ENCODE peak calls at places on chromosomes 4 and X, in ten cellular contexts. One of them, this sample, is unnamed.
A peak's percentile ranks its signal among the peaks of the same experiment; 100 is the strongest.

GRCh38 chr4:127139788-127140286 is 492.9 kb upstream of the INTU start:
- DNase-seq in ovary: no peak
- DNase-seq in lower lobe of right lung: no peak
- DNase-seq in esophagus squamous epithelium: no peak
- DNase-seq in psoas muscle: no peak
- DNase-seq in small intestine: no peak
- DNase-seq in IMR-90: no peak
- DNase-seq in GM23248: no peak
- DNase-seq in neuronal stem cell: no peak
- DNase-seq in AG04450: no peak
- DNase-seq in this sample: no peak

GRCh38 chr4:86818211-86818610 is 31.0 kb downstream of the SLC10A6 start:
- DNase-seq in ovary: no peak
- DNase-seq in lower lobe of right lung: no peak
- DNase-seq in esophagus squamous epithelium: no peak
- DNase-seq in psoas muscle: no peak
- DNase-seq in small intestine: no peak
- DNase-seq in IMR-90: peak; percentile 58
- DNase-seq in GM23248: no peak
- DNase-seq in neuronal stem cell: no peak
- DNase-seq in AG04450: no peak
- DNase-seq in this sample: no peak

GRCh38 chrX:38804481-38805293 is 3.4 kb downstream of the MID1IP1 start:
- DNase-seq in ovary: peak; percentile 19
- DNase-seq in lower lobe of right lung: peak; percentile 54
- DNase-seq in esophagus squamous epithelium: no peak
- DNase-seq in psoas muscle: peak; percentile 72
- DNase-seq in small intestine: peak; percentile 21
- DNase-seq in IMR-90: no peak
- DNase-seq in GM23248: peak; percentile 70
- DNase-seq in neuronal stem cell: peak; percentile 15
- DNase-seq in AG04450: no peak
- DNase-seq in this sample: no peak

GRCh38 chrX:137194164-137194563 is 160.4 kb upstream of the GPR101 start:
- DNase-seq in ovary: no peak
- DNase-seq in lower lobe of right lung: no peak
- DNase-seq in esophagus squamous epithelium: no peak
- DNase-seq in psoas muscle: no peak
- DNase-seq in small intestine: peak; percentile 10
- DNase-seq in IMR-90: peak; percentile 21
- DNase-seq in GM23248: peak; percentile 36
- DNase-seq in neuronal stem cell: peak; percentile 33
- DNase-seq in AG04450: no peak
- DNase-seq in this sample: peak; percentile 0

GRCh38 chrX:46574941-46575381 is 1.4 kb downstream of the CHST7 start:
- DNase-seq in ovary: no peak
- DNase-seq in lower lobe of right lung: peak; percentile 55
- DNase-seq in esophagus squamous epithelium: no peak
- DNase-seq in psoas muscle: no peak
- DNase-seq in small intestine: no peak
- DNase-seq in IMR-90: no peak
- DNase-seq in GM23248: peak; percentile 52
- DNase-seq in neuronal stem cell: no peak
- DNase-seq in AG04450: no peak
- DNase-seq in this sample: peak; percentile 28

GRCh38 chr4:88477229-88477860 is 20.4 kb downstream of the HERC5 start:
- DNase-seq in ovary: no peak
- DNase-seq in lower lobe of right lung: no peak
- DNase-seq in esophagus squamous epithelium: no peak
- DNase-seq in psoas muscle: no peak
- DNase-seq in small intestine: no peak
- DNase-seq in IMR-90: no peak
- DNase-seq in GM23248: no peak
- DNase-seq in neuronal stem cell: no peak
- DNase-seq in AG04450: no peak
- DNase-seq in this sample: no peak

GRCh38 chr4:102454278-102454677 is 46.9 kb upstream of the NFKB1 start:
- DNase-seq in ovary: no peak
- DNase-seq in lower lobe of right lung: no peak
- DNase-seq in esophagus squamous epithelium: no peak
- DNase-seq in psoas muscle: no peak
- DNase-seq in small intestine: no peak
- DNase-seq in IMR-90: no peak
- DNase-seq in GM23248: no peak
- DNase-seq in neuronal stem cell: no peak
- DNase-seq in AG04450: no peak
- DNase-seq in this sample: no peak

GRCh38 chr4:181701219-181701618 is 542.0 kb upstream of the TENM3 start:
- DNase-seq in ovary: no peak
- DNase-seq in lower lobe of right lung: no peak
- DNase-seq in esophagus squamous epithelium: no peak
- DNase-seq in psoas muscle: no peak
- DNase-seq in small intestine: no peak
- DNase-seq in IMR-90: peak; percentile 15
- DNase-seq in GM23248: no peak
- DNase-seq in neuronal stem cell: no peak
- DNase-seq in AG04450: no peak
- DNase-seq in this sample: no peak

GRCh38 chrX:103175944-103176753 is 38.8 kb upstream of the BEX4 start:
- DNase-seq in ovary: peak; percentile 9
- DNase-seq in lower lobe of right lung: peak; percentile 50
- DNase-seq in esophagus squamous epithelium: no peak
- DNase-seq in psoas muscle: peak; percentile 55
- DNase-seq in small intestine: peak; percentile 24
- DNase-seq in IMR-90: peak; percentile 38
- DNase-seq in GM23248: peak; percentile 48
- DNase-seq in neuronal stem cell: peak; percentile 39
- DNase-seq in AG04450: no peak
- DNase-seq in this sample: peak; percentile 29

GRCh38 chr4:78477276-78477675 is 74.3 kb upstream of the ANXA3 start:
- DNase-seq in ovary: no peak
- DNase-seq in lower lobe of right lung: no peak
- DNase-seq in esophagus squamous epithelium: no peak
- DNase-seq in psoas muscle: no peak
- DNase-seq in small intestine: no peak
- DNase-seq in IMR-90: peak; percentile 60
- DNase-seq in GM23248: peak; percentile 81
- DNase-seq in neuronal stem cell: no peak
- DNase-seq in AG04450: no peak
- DNase-seq in this sample: no peak

GRCh38 chr4:102629686-102630085 is 128.5 kb downstream of the NFKB1 start:
- DNase-seq in ovary: no peak
- DNase-seq in lower lobe of right lung: no peak
- DNase-seq in esophagus squamous epithelium: no peak
- DNase-seq in psoas muscle: no peak
- DNase-seq in small intestine: no peak
- DNase-seq in IMR-90: no peak
- DNase-seq in GM23248: no peak
- DNase-seq in neuronal stem cell: no peak
- DNase-seq in AG04450: no peak
- DNase-seq in this sample: no peak

GRCh38 chr4:182245541-182246245 is 2.5 kb downstream of the TENM3 start:
- DNase-seq in ovary: no peak
- DNase-seq in lower lobe of right lung: no peak
- DNase-seq in esophagus squamous epithelium: no peak
- DNase-seq in psoas muscle: no peak
- DNase-seq in small intestine: no peak
- DNase-seq in IMR-90: no peak
- DNase-seq in GM23248: peak; percentile 13
- DNase-seq in neuronal stem cell: no peak
- DNase-seq in AG04450: no peak
- DNase-seq in this sample: no peak

GRCh38 chr4:56181140-56181950 is 205.9 kb downstream of the AASDH start:
- DNase-seq in ovary: no peak
- DNase-seq in lower lobe of right lung: no peak
- DNase-seq in esophagus squamous epithelium: no peak
- DNase-seq in psoas muscle: no peak
- DNase-seq in small intestine: no peak
- DNase-seq in IMR-90: no peak
- DNase-seq in GM23248: peak; percentile 8
- DNase-seq in neuronal stem cell: no peak
- DNase-seq in AG04450: no peak
- DNase-seq in this sample: no peak

GRCh38 chrX:154305481-154306205 is 10.0 kb downstream of the TKTL1 start:
- DNase-seq in ovary: no peak
- DNase-seq in lower lobe of right lung: no peak
- DNase-seq in esophagus squamous epithelium: no peak
- DNase-seq in psoas muscle: no peak
- DNase-seq in small intestine: no peak
- DNase-seq in IMR-90: no peak
- DNase-seq in GM23248: no peak
- DNase-seq in neuronal stem cell: no peak
- DNase-seq in AG04450: no peak
- DNase-seq in this sample: no peak

GRCh38 chrX:132153166-132153565 is 25.3 kb upstream of the FRMD7 start:
- DNase-seq in ovary: no peak
- DNase-seq in lower lobe of right lung: no peak
- DNase-seq in esophagus squamous epithelium: no peak
- DNase-seq in psoas muscle: no peak
- DNase-seq in small intestine: no peak
- DNase-seq in IMR-90: no peak
- DNase-seq in GM23248: no peak
- DNase-seq in neuronal stem cell: no peak
- DNase-seq in AG04450: no peak
- DNase-seq in this sample: no peak

GRCh38 chrX:107667426-107667825 is 39.1 kb downstream of the PRPS1 start:
- DNase-seq in ovary: no peak
- DNase-seq in lower lobe of right lung: no peak
- DNase-seq in esophagus squamous epithelium: no peak
- DNase-seq in psoas muscle: no peak
- DNase-seq in small intestine: no peak
- DNase-seq in IMR-90: no peak
- DNase-seq in GM23248: no peak
- DNase-seq in neuronal stem cell: no peak
- DNase-seq in AG04450: no peak
- DNase-seq in this sample: no peak

GRCh38 chr4:48360285-48360965 is 19.1 kb downstream of the SLAIN2 start:
- DNase-seq in ovary: no peak
- DNase-seq in lower lobe of right lung: no peak
- DNase-seq in esophagus squamous epithelium: no peak
- DNase-seq in psoas muscle: no peak
- DNase-seq in small intestine: no peak
- DNase-seq in IMR-90: peak; percentile 86
- DNase-seq in GM23248: peak; percentile 90
- DNase-seq in neuronal stem cell: no peak
- DNase-seq in AG04450: peak; percentile 36
- DNase-seq in this sample: no peak

GRCh38 chrX:148337873-148338272 is 162.5 kb upstream of the AFF2 start:
- DNase-seq in ovary: no peak
- DNase-seq in lower lobe of right lung: no peak
- DNase-seq in esophagus squamous epithelium: no peak
- DNase-seq in psoas muscle: no peak
- DNase-seq in small intestine: no peak
- DNase-seq in IMR-90: no peak
- DNase-seq in GM23248: no peak
- DNase-seq in neuronal stem cell: no peak
- DNase-seq in AG04450: no peak
- DNase-seq in this sample: no peak
- H3K9me3 ChIP-seq in ovary: no peaks in the 10 kb centered on the region
- H3K9me3 ChIP-seq in lower lobe of right lung: no peaks in the 10 kb centered on the region
- H3K9me3 ChIP-seq in esophagus squamous epithelium: no peaks in the 10 kb centered on the region
- H3K9me3 ChIP-seq in psoas muscle: no peaks in the 10 kb centered on the region
- H3K9me3 ChIP-seq in small intestine: no peaks in the 10 kb centered on the region
- H3K9me3 ChIP-seq in IMR-90: peaks cover 7% of the 10 kb centered on the region
- H3K9me3 ChIP-seq in GM23248: no peaks in the 10 kb centered on the region
- H3K9me3 ChIP-seq in neuronal stem cell: no peaks in the 10 kb centered on the region
- H3K9me3 ChIP-seq in AG04450: peaks cover 7% of the 10 kb centered on the region
- H3K9me3 ChIP-seq in this sample: no peaks in the 10 kb centered on the region

GRCh38 chrX:65073233-65073632 is 97.0 kb upstream of the ZC4H2 start:
- DNase-seq in ovary: no peak
- DNase-seq in lower lobe of right lung: no peak
- DNase-seq in esophagus squamous epithelium: no peak
- DNase-seq in psoas muscle: no peak
- DNase-seq in small intestine: no peak
- DNase-seq in IMR-90: no peak
- DNase-seq in GM23248: no peak
- DNase-seq in neuronal stem cell: no peak
- DNase-seq in AG04450: no peak
- DNase-seq in this sample: no peak

GRCh38 chrX:65072590-65072989 is 96.3 kb upstream of the ZC4H2 start:
- DNase-seq in ovary: no peak
- DNase-seq in lower lobe of right lung: no peak
- DNase-seq in esophagus squamous epithelium: no peak
- DNase-seq in psoas muscle: no peak
- DNase-seq in small intestine: no peak
- DNase-seq in IMR-90: no peak
- DNase-seq in GM23248: no peak
- DNase-seq in neuronal stem cell: no peak
- DNase-seq in AG04450: no peak
- DNase-seq in this sample: no peak
- H3K9me3 ChIP-seq in ovary: no peaks in the 10 kb centered on the region
- H3K9me3 ChIP-seq in lower lobe of right lung: peaks cover 5% of the 10 kb centered on the region
- H3K9me3 ChIP-seq in esophagus squamous epithelium: no peaks in the 10 kb centered on the region
- H3K9me3 ChIP-seq in psoas muscle: peaks cover 13% of the 10 kb centered on the region
- H3K9me3 ChIP-seq in small intestine: no peaks in the 10 kb centered on the region
- H3K9me3 ChIP-seq in IMR-90: peaks cover 4% of the 10 kb centered on the region
- H3K9me3 ChIP-seq in GM23248: no peaks in the 10 kb centered on the region
- H3K9me3 ChIP-seq in neuronal stem cell: no peaks in the 10 kb centered on the region
- H3K9me3 ChIP-seq in AG04450: no peaks in the 10 kb centered on the region
- H3K9me3 ChIP-seq in this sample: peaks cover 4% of the 10 kb centered on the region

DNA sequence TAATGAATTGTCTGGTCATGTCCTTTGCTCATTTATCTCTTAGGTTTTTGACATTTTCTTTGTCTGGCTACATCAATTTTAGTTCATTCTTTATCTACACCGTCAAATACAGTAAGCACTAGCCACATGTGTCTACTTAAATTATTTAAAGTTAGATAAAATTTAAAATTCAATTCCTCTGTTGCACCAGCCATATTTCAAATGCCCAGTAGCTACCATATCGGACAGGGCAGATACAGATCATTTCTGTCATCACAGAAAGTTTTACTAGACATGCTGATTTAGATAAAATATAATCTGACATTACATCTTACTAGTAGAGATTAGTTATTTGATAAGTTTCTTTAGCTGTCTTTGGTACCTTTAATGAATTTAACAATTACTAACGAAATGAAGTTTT is 61.1 kb downstream of the WDR19 start:
- DNase-seq in ovary: no peak
- DNase-seq in lower lobe of right lung: no peak
- DNase-seq in esophagus squamous epithelium: no peak
- DNase-seq in psoas muscle: no peak
- DNase-seq in small intestine: no peak
- DNase-seq in IMR-90: no peak
- DNase-seq in GM23248: no peak
- DNase-seq in neuronal stem cell: no peak
- DNase-seq in AG04450: no peak
- DNase-seq in this sample: no peak
- H3K9me3 ChIP-seq in ovary: no peaks in the 10 kb centered on the region
- H3K9me3 ChIP-seq in lower lobe of right lung: no peaks in the 10 kb centered on the region
- H3K9me3 ChIP-seq in esophagus squamous epithelium: no peaks in the 10 kb centered on the region
- H3K9me3 ChIP-seq in psoas muscle: no peaks in the 10 kb centered on the region
- H3K9me3 ChIP-seq in small intestine: no peaks in the 10 kb centered on the region
- H3K9me3 ChIP-seq in IMR-90: no peaks in the 10 kb centered on the region
- H3K9me3 ChIP-seq in GM23248: no peaks in the 10 kb centered on the region
- H3K9me3 ChIP-seq in neuronal stem cell: peaks cover 13% of the 10 kb centered on the region
- H3K9me3 ChIP-seq in AG04450: peaks cover 7% of the 10 kb centered on the region
- H3K9me3 ChIP-seq in this sample: no peaks in the 10 kb centered on the region

DNA sequence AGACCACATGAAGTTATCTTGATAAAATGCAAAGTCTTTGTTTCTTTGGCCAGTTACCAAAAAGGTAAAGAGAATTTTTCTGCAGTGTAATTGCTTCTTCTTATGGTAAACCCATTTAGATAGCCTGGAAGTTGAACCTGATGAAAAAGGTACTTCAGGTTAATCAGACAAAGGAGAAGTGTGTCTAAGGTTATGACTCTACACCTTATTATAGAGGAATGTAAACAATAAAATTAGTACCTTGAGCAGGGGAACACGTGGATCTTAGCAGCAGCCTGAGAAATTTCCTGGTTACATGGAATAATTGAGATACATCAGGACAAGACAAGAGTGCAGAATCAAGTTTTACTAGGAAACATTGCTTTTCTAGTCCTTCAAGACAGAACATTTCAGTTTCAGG is 70.8 kb downstream of the RAP1GDS1 start:
- DNase-seq in ovary: no peak
- DNase-seq in lower lobe of right lung: no peak
- DNase-seq in esophagus squamous epithelium: no peak
- DNase-seq in psoas muscle: no peak
- DNase-seq in small intestine: no peak
- DNase-seq in IMR-90: no peak
- DNase-seq in GM23248: no peak
- DNase-seq in neuronal stem cell: no peak
- DNase-seq in AG04450: no peak
- DNase-seq in this sample: no peak
- H3K9me3 ChIP-seq in ovary: no peaks in the 10 kb centered on the region
- H3K9me3 ChIP-seq in lower lobe of right lung: peaks cover 17% of the 10 kb centered on the region
- H3K9me3 ChIP-seq in esophagus squamous epithelium: peaks cover 29% of the 10 kb centered on the region
- H3K9me3 ChIP-seq in psoas muscle: peaks cover 26% of the 10 kb centered on the region
- H3K9me3 ChIP-seq in small intestine: no peaks in the 10 kb centered on the region
- H3K9me3 ChIP-seq in IMR-90: peaks cover 2% of the 10 kb centered on the region
- H3K9me3 ChIP-seq in GM23248: no peaks in the 10 kb centered on the region
- H3K9me3 ChIP-seq in neuronal stem cell: peaks cover 26% of the 10 kb centered on the region
- H3K9me3 ChIP-seq in AG04450: peaks cover 12% of the 10 kb centered on the region
- H3K9me3 ChIP-seq in this sample: no peaks in the 10 kb centered on the region